ENCODE peak calls at places on chromosomes 13 and 19, in seven cellular contexts. One of them, this sample, is unnamed.

GRCh38 chr19:9885077-9885552 is 50.0 kb downstream of the PIN1 start:
- DNase-seq in endodermal cell: peak; percentile 57
- DNase-seq in breast epithelium: no peak
- DNase-seq in fibroblast of mammary gland: peak; percentile 70
- DNase-seq in fibroblast of pulmonary artery: peak; percentile 53
- DNase-seq in transverse colon: no peak
- DNase-seq in adrenal gland: peak; percentile 43
- DNase-seq in this sample: no peak

GRCh38 chr13:41842029-41842428 is 118.9 kb downstream of the VWA8 start:
- DNase-seq in endodermal cell: no peak
- DNase-seq in breast epithelium: no peak
- DNase-seq in fibroblast of mammary gland: no peak
- DNase-seq in fibroblast of pulmonary artery: peak; percentile 73
- DNase-seq in transverse colon: no peak
- DNase-seq in adrenal gland: no peak
- DNase-seq in this sample: no peak

GRCh38 chr19:17296278-17296677 is 6.9 kb downstream of the ABHD8 start:
- DNase-seq in endodermal cell: no peak
- DNase-seq in breast epithelium: no peak
- DNase-seq in fibroblast of mammary gland: peak; percentile 30
- DNase-seq in fibroblast of pulmonary artery: no peak
- DNase-seq in transverse colon: no peak
- DNase-seq in adrenal gland: peak; percentile 73
- DNase-seq in this sample: peak; percentile 27

GRCh38 chr19:511101-511841 is 4.0 kb downstream of the TPGS1 start:
- DNase-seq in endodermal cell: peak; percentile 88
- DNase-seq in breast epithelium: no peak
- DNase-seq in fibroblast of mammary gland: no peak
- DNase-seq in fibroblast of pulmonary artery: peak; percentile 72
- DNase-seq in transverse colon: peak; percentile 82
- DNase-seq in adrenal gland: peak; percentile 13
- DNase-seq in this sample: no peak

GRCh38 chr19:15129856-15130580 is 22.8 kb downstream of the SYDE1 start:
- DNase-seq in endodermal cell: no peak
- DNase-seq in breast epithelium: peak; percentile 48
- DNase-seq in fibroblast of mammary gland: no peak
- DNase-seq in fibroblast of pulmonary artery: no peak
- DNase-seq in transverse colon: no peak
- DNase-seq in adrenal gland: no peak
- DNase-seq in this sample: peak; percentile 69

GRCh38 chr13:72726721-72727416 is 560 bp downstream of the MZT1 start:
- DNase-seq in endodermal cell: no peak
- DNase-seq in breast epithelium: no peak
- DNase-seq in fibroblast of mammary gland: peak; percentile 17
- DNase-seq in fibroblast of pulmonary artery: no peak
- DNase-seq in transverse colon: peak; percentile 63
- DNase-seq in adrenal gland: peak; percentile 16
- DNase-seq in this sample: peak; percentile 10

GRCh38 chr13:87942204-87942603 is 271.0 kb downstream of the SLITRK5 start:
- DNase-seq in endodermal cell: no peak
- DNase-seq in breast epithelium: no peak
- DNase-seq in fibroblast of mammary gland: peak; percentile 2
- DNase-seq in fibroblast of pulmonary artery: no peak
- DNase-seq in transverse colon: no peak
- DNase-seq in adrenal gland: no peak
- DNase-seq in this sample: no peak

GRCh38 chr19:51066393-51066792 is 1.5 kb upstream of the KLK13 start:
- DNase-seq in endodermal cell: peak; percentile 37
- DNase-seq in breast epithelium: no peak
- DNase-seq in fibroblast of mammary gland: no peak
- DNase-seq in fibroblast of pulmonary artery: no peak
- DNase-seq in transverse colon: no peak
- DNase-seq in adrenal gland: no peak
- DNase-seq in this sample: no peak

GRCh38 chr19:14023404-14024235 is 4.3 kb upstream of the RLN3 start:
- DNase-seq in endodermal cell: peak; percentile 89
- DNase-seq in breast epithelium: no peak
- DNase-seq in fibroblast of mammary gland: no peak
- DNase-seq in fibroblast of pulmonary artery: peak; percentile 69
- DNase-seq in transverse colon: peak; percentile 73
- DNase-seq in adrenal gland: peak; percentile 82
- DNase-seq in this sample: peak; percentile 69

DNA sequence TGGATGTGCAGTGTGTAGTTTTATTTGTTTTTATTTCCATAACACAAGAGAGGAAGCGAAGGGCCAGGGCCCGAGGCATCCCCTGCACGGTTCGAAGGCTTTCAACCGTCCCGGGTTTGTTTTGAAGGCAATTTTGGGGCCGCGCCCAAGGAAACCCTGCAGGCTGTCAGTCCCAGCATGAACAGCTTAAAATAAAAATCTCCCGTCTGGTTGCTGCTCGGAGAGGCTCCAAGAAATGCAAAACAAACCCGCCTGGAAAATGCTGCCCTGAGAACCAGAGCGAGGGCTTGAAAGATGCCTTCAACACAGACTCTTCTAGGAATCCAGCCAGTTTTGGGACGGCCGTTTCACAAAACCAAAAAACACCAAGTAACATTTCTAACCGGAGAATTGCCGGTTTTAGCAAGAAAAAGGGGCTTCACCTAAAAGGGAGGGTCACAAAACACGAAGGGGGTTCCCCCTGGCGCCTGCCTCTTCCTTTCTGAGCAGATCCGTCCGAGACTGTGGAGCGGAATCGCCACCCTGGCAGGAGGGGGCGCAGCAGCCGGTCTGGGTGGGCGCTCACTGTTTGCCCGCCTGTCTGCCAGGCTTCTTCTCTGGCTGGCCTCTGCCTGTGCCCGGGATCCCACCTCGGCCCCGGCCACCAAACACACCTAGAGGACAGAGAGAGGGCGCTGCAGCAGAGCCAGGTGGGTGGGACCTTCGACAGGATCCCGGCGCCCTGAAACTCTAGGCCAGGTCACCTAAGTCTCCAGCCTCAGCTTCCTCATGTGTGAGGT is 15.8 kb downstream of the LSM4 start:
- DNase-seq in endodermal cell: peak; percentile 55
- DNase-seq in breast epithelium: no peak
- DNase-seq in fibroblast of mammary gland: no peak
- DNase-seq in fibroblast of pulmonary artery: no peak
- DNase-seq in transverse colon: no peak
- DNase-seq in adrenal gland: no peak
- DNase-seq in this sample: no peak
- TF ChIP-seq CTCF in endodermal cell: no peak
- TF ChIP-seq CTCF in breast epithelium: no peak
- TF ChIP-seq CTCF in fibroblast of mammary gland: no peak
- TF ChIP-seq CTCF in fibroblast of pulmonary artery: no peak
- TF ChIP-seq CTCF in transverse colon: no peak
- TF ChIP-seq CTCF in adrenal gland: no peak
- TF ChIP-seq CTCF in this sample: no peak

DNA sequence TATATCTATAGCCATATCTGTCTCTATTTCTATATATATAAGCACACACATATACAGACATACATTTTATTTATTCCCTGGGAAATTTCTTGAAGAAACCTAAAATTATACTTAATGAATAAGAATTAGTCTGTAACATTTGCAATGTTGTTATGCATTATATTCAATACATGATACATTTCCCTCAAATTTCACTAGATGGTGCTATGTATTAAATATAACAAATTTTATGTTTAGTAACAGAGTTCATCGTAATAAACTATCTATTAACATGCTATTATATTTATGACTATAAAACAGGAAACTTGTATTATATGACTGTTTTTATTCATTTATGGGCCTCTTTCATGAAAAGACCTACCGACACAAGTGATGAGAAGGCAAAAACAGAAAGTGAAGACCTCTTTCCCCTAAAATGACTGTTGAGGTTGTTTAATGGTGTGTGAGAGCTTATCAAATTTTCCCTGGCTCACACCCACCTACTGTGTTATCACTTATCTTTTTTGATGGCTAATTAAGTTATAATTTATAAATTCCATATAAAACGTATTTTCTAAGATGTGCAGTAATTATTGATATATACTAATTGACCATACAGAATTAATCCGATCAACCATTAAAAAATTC is 881.9 kb downstream of the SLITRK6 start:
- DNase-seq in endodermal cell: no peak
- DNase-seq in breast epithelium: no peak
- DNase-seq in fibroblast of mammary gland: peak; percentile 22
- DNase-seq in fibroblast of pulmonary artery: peak; percentile 54
- DNase-seq in transverse colon: no peak
- DNase-seq in adrenal gland: no peak
- DNase-seq in this sample: no peak
- TF ChIP-seq CTCF in endodermal cell: peak; percentile 76
- TF ChIP-seq CTCF in breast epithelium: peak; percentile 29
- TF ChIP-seq CTCF in fibroblast of mammary gland: peak; percentile 18
- TF ChIP-seq CTCF in fibroblast of pulmonary artery: peak; percentile 33
- TF ChIP-seq CTCF in transverse colon: peak; percentile 47
- TF ChIP-seq CTCF in adrenal gland: peak; percentile 63
- TF ChIP-seq CTCF in this sample: no peak

GRCh38 chr19:28239270-28239669 is 973.7 kb downstream of the UQCRFS1 start:
- DNase-seq in endodermal cell: peak; percentile 92
- DNase-seq in breast epithelium: no peak
- DNase-seq in fibroblast of mammary gland: peak; percentile 16
- DNase-seq in fibroblast of pulmonary artery: peak; percentile 13
- DNase-seq in transverse colon: no peak
- DNase-seq in adrenal gland: no peak
- DNase-seq in this sample: no peak
- TF ChIP-seq CTCF in endodermal cell: peak; percentile 89
- TF ChIP-seq CTCF in breast epithelium: no peak
- TF ChIP-seq CTCF in fibroblast of mammary gland: peak; percentile 25
- TF ChIP-seq CTCF in fibroblast of pulmonary artery: peak; percentile 20
- TF ChIP-seq CTCF in transverse colon: no peak
- TF ChIP-seq CTCF in adrenal gland: no peak
- TF ChIP-seq CTCF in this sample: no peak

DNA sequence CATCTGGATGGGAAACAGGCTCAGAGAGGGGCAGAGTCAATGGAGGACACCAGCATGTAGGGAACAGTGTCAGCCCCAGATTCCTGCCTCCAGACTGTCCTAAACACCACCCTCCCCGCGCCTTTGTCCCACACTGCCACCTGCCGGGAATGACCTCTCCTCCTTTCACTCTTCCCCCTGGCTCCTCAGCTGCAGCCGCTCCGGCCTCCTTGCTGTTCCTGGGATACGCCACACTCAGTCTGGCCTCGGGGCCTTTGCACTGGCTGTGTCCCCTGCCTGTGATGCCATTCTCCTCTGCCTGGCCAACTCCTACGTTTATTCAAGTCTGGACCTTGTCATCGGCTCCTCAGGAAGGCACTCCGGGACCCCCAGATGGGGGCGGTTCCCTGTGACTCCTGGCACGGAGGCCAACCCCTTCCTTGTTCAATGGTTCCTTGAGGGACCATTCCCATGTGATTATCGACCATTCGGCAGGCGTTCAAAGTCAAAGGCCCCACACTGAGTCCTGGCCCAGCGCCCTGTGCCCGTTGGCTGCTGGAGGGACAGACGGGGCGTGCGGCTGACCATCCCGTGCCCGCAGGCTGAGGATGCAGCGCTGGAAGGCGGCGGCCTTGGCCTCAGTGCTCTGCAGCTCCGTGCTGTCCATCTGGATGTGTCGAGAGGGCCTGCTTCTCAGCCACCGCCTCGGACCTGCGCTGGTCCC is 15.8 kb downstream of the FUT6 start:
- DNase-seq in endodermal cell: peak; percentile 87
- DNase-seq in breast epithelium: no peak
- DNase-seq in fibroblast of mammary gland: no peak
- DNase-seq in fibroblast of pulmonary artery: no peak
- DNase-seq in transverse colon: peak; percentile 54
- DNase-seq in adrenal gland: no peak
- DNase-seq in this sample: peak; percentile 46
- TF ChIP-seq CTCF in endodermal cell: peak; percentile 54
- TF ChIP-seq CTCF in breast epithelium: no peak
- TF ChIP-seq CTCF in fibroblast of mammary gland: peak; percentile 31
- TF ChIP-seq CTCF in fibroblast of pulmonary artery: peak; percentile 9
- TF ChIP-seq CTCF in transverse colon: no peak
- TF ChIP-seq CTCF in adrenal gland: no peak
- TF ChIP-seq CTCF in this sample: peak; percentile 17

DNA sequence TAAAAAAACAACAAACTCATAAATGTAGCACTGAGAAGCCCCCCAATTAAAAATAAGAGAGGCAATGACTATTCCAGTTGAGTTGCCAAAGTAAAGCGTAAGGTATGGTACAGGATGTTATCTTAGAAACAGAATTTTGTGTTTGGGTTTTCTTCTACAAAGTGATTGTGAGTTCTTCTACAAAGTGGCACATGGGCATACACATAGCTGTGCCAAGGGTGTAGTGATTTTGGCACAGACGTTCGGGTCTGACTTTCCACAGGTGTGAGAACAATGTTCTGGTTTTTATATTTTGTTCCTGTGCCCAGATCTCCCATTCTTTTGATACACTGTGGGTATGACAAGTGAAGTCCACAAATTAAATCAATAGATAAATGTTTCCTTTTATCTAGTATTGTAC is 190.1 kb upstream of the CSNK1A1L start:
- DNase-seq in endodermal cell: no peak
- DNase-seq in breast epithelium: no peak
- DNase-seq in fibroblast of mammary gland: no peak
- DNase-seq in fibroblast of pulmonary artery: no peak
- DNase-seq in transverse colon: no peak
- DNase-seq in adrenal gland: no peak
- DNase-seq in this sample: no peak
- TF ChIP-seq CTCF in endodermal cell: no peak
- TF ChIP-seq CTCF in breast epithelium: no peak
- TF ChIP-seq CTCF in fibroblast of mammary gland: no peak
- TF ChIP-seq CTCF in fibroblast of pulmonary artery: no peak
- TF ChIP-seq CTCF in transverse colon: no peak
- TF ChIP-seq CTCF in adrenal gland: no peak
- TF ChIP-seq CTCF in this sample: no peak

GRCh38 chr19:8491574-8491973 is 10.9 kb downstream of the PRAM1 start:
- DNase-seq in endodermal cell: peak; percentile 70
- DNase-seq in breast epithelium: no peak
- DNase-seq in fibroblast of mammary gland: no peak
- DNase-seq in fibroblast of pulmonary artery: no peak
- DNase-seq in transverse colon: no peak
- DNase-seq in adrenal gland: no peak
- DNase-seq in this sample: no peak
- TF ChIP-seq CTCF in endodermal cell: peak; percentile 65
- TF ChIP-seq CTCF in breast epithelium: no peak
- TF ChIP-seq CTCF in fibroblast of mammary gland: peak; percentile 12
- TF ChIP-seq CTCF in fibroblast of pulmonary artery: no peak
- TF ChIP-seq CTCF in transverse colon: no peak
- TF ChIP-seq CTCF in adrenal gland: no peak
- TF ChIP-seq CTCF in this sample: no peak

DNA sequence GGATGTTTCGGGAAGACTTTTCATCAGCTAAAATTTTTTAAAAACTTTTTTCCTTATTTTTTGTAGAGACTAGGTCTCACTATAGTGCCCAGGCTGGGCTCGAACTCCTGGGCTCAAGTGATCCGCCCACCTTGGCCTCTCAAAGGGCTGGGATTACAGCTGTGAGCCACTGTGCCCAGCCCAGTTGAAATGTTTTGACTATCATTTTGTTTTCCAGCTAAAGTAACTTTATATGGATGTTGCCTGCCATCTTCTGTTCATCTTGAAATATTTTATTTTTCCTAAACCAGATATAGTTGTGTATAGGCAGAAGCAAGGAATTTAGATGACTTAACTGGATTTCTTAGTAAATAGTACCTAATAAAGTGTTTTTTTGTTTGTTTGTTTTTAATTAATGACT is 7.0 kb downstream of the CAB39L start:
- DNase-seq in endodermal cell: no peak
- DNase-seq in breast epithelium: no peak
- DNase-seq in fibroblast of mammary gland: peak; percentile 79
- DNase-seq in fibroblast of pulmonary artery: peak; percentile 70
- DNase-seq in transverse colon: no peak
- DNase-seq in adrenal gland: peak; percentile 64
- DNase-seq in this sample: peak; percentile 1
- TF ChIP-seq CTCF in endodermal cell: no peak
- TF ChIP-seq CTCF in breast epithelium: peak; percentile 48
- TF ChIP-seq CTCF in fibroblast of mammary gland: peak; percentile 19
- TF ChIP-seq CTCF in fibroblast of pulmonary artery: no peak
- TF ChIP-seq CTCF in transverse colon: peak; percentile 13
- TF ChIP-seq CTCF in adrenal gland: peak; percentile 66
- TF ChIP-seq CTCF in this sample: no peak